ENCODE peak calls at places on chromosome 13, in eight cellular contexts. M, R, H, E, B, K, I and G are unnamed samples.

GRCh38 chr13:42633495-42633894 is 59.5 kb downstream of the TNFSF11 start:
- DNase-seq in R (no peak), B (no peak), I (no peak), M (no peak), E (no peak), H (peak), K (no peak), G (no peak)

GRCh38 chr13:33582121-33582520 is 235.8 kb upstream of the RFC3 start:
- DNase-seq in R (no peak), I (peak), B (no peak), M (no peak), K (no peak), E (no peak), H (no peak), G (no peak)

GRCh38 chr13:94646904-94647303 is 45.2 kb downstream of the GPR180 start:
- DNase-seq in K (no peak), R (no peak), E (no peak), M (no peak), I (no peak), H (no peak), B (no peak), G (no peak)

GRCh38 chr13:106182404-106182803 is 353.1 kb downstream of the EFNB2 start:
- DNase-seq in M (no peak), E (no peak), I (peak), H (peak), R (peak), B (no peak), K (no peak), G (no peak)

GRCh38 chr13:113666951-113667701 is at the start of gene GRK1:
- DNase-seq in E (peak), B (no peak), K (peak), M (no peak), H (no peak), R (no peak), I (no peak), G (peak)

GRCh38 chr13:101916108-101916757 is 463.8 kb downstream of the ITGBL1 start:
- DNase-seq in E (no peak), B (no peak), H (no peak), R (no peak), M (no peak), I (peak), K (no peak), G (no peak)

GRCh38 chr13:98548230-98548629 is 28.7 kb downstream of the STK24 start:
- DNase-seq in I (peak), B (no peak), E (no peak), M (no peak), H (no peak), R (no peak), K (no peak), G (no peak)

GRCh38 chr13:107553838-107554237 is 661.5 kb downstream of the LIG4 start:
- DNase-seq in I (peak), R (no peak), M (no peak), E (no peak), H (no peak), K (no peak), B (no peak), G (no peak)

GRCh38 chr13:62633448-62633847 is 1217.8 kb upstream of the PCDH20 start:
- DNase-seq in R (no peak), I (no peak), H (no peak), B (no peak), M (no peak), K (no peak), E (no peak), G (no peak)

GRCh38 chr13:40582531-40582930 is 83.9 kb downstream of the FOXO1 start:
- DNase-seq in R (no peak), M (no peak), H (no peak), E (no peak), B (no peak), K (no peak), I (no peak), G (no peak)

GRCh38 chr13:75870397-75870801 is 234.3 kb downstream of the LMO7 start:
- DNase-seq in R (no peak), M (peak), K (no peak), I (peak), B (peak), E (no peak), H (no peak), G (no peak)

GRCh38 chr13:41720839-41721561 is 239.9 kb downstream of the VWA8 start:
- DNase-seq in I (no peak), M (no peak), B (no peak), H (no peak), K (no peak), R (no peak), E (no peak), G (no peak)

GRCh38 chr13:48038763-48039162 is 1.2 kb downstream of the NUDT15 start:
- DNase-seq in B (no peak), I (peak), H (no peak), R (no peak), K (no peak), M (no peak), E (no peak), G (no peak)

GRCh38 chr13:113616991-113617749 is 32.6 kb downstream of the TFDP1 start:
- DNase-seq in K (no peak), E (no peak), I (no peak), R (no peak), M (no peak), H (no peak), B (no peak), G (no peak)

GRCh38 chr13:96822900-96823299 is 171.4 kb downstream of the OXGR1 start:
- DNase-seq in R (no peak), M (no peak), H (no peak), K (peak), I (peak), B (no peak), E (no peak), G (no peak)

GRCh38 chr13:40789275-40790231 is at the start of gene SLC25A15:
- DNase-seq in E (peak), R (peak), M (peak), I (peak), K (peak), H (peak), B (peak), G (peak)

GRCh38 chr13:80151016-80151415 is 189.9 kb downstream of the SPRY2 start:
- DNase-seq in H (no peak), I (peak), E (no peak), K (no peak), R (no peak), B (no peak), M (no peak), G (no peak)

GRCh38 chr13:102718746-102719145 is 23.9 kb upstream of the METTL21C start:
- DNase-seq in K (no peak), M (no peak), H (no peak), I (peak), B (no peak), R (no peak), E (no peak), G (no peak)

GRCh38 chr13:94780421-94780820 is 68.1 kb upstream of the SOX21 start:
- DNase-seq in H (no peak), K (no peak), E (no peak), B (no peak), I (no peak), R (no peak), M (no peak), G (no peak)

GRCh38 chr13:51832471-51833152 is 12.4 kb downstream of the TMEM272 start:
- DNase-seq in H (peak), B (peak), R (no peak), K (no peak), I (peak), E (no peak), M (no peak), G (peak)

GRCh38 chr13:99056381-99057014 is 78.6 kb upstream of the DOCK9 start:
- DNase-seq in K (no peak), I (peak), M (no peak), R (no peak), H (no peak), E (peak), B (no peak), G (no peak)

GRCh38 chr13:99385940-99386339 is 78.7 kb upstream of the GPR183 start:
- DNase-seq in E (no peak), B (peak), R (no peak), K (no peak), I (no peak), M (no peak), H (no peak), G (peak)

GRCh38 chr13:44368062-44368591 is 5.5 kb upstream of the SERP2 start:
- DNase-seq in R (peak), I (peak), H (no peak), K (peak), M (no peak), E (no peak), B (no peak), G (no peak)

GRCh38 chr13:59677966-59678814 is 485.5 kb downstream of the DIAPH3 start:
- DNase-seq in B (no peak), K (no peak), H (peak), I (peak), R (no peak), M (no peak), E (no peak), G (no peak)

GRCh38 chr13:40506592-40507446 is 159.6 kb downstream of the FOXO1 start:
- DNase-seq in H (no peak), I (no peak), B (no peak), E (no peak), M (no peak), K (no peak), R (no peak), G (no peak)

GRCh38 chr13:98014766-98015165 is 61.3 kb downstream of the IPO5 start:
- DNase-seq in M (no peak), H (no peak), E (no peak), B (no peak), R (peak), I (peak), K (no peak), G (no peak)

GRCh38 chr13:20814224-20814910 is 40.6 kb upstream of the EEF1AKMT1 start:
- DNase-seq in R (peak), E (peak), M (no peak), H (peak), K (peak), I (peak), B (no peak), G (peak)

GRCh38 chr13:93304134-93304533 is 77.5 kb downstream of the GPC6 start:
- DNase-seq in I (no peak), B (no peak), H (no peak), R (no peak), M (no peak), E (no peak), K (no peak), G (no peak)

GRCh38 chr13:20019033-20019432 is 60.5 kb downstream of the ZMYM2 start:
- DNase-seq in E (no peak), M (no peak), K (no peak), I (no peak), R (no peak), B (no peak), H (no peak), G (no peak)

GRCh38 chr13:30466358-30466714 is 600 bp upstream of the HMGB1 start:
- DNase-seq in B (no peak), K (no peak), H (no peak), R (no peak), M (no peak), E (no peak), I (peak), G (no peak)

GRCh38 chr13:107211073-107211472 is 643.1 kb upstream of the ARGLU1 start:
- DNase-seq in H (peak), M (peak), E (peak), I (peak), K (peak), B (peak), R (peak), G (no peak)

GRCh38 chr13:94481966-94482365 is 2.5 kb upstream of the DCT start:
- DNase-seq in M (no peak), I (peak), R (peak), H (peak), B (no peak), K (no peak), E (no peak), G (no peak)

GRCh38 chr13:110546933-110547332 is 14.6 kb downstream of the RAB20 start:
- DNase-seq in R (peak), H (no peak), M (no peak), E (peak), B (no peak), K (peak), I (peak), G (peak)